ENCODE peak calls at places on chromosomes 16 and 17, in five cellular contexts. F is cardiac septum, N is aorta, S is BJ, E is T47D. U is an unnamed sample.

GRCh38 chr17:19678581-19679418 is 30.2 kb downstream of the ALDH3A2 start:
- DNase-seq in F (no peak), N (no peak), S (no peak), E (no peak), U (no peak)

GRCh38 chr17:50423553-50424159 is 2.4 kb upstream of the ACSF2 start:
- DNase-seq in F (no peak), N (no peak), S (peak; percentile 44), E (peak; percentile 76), U (peak; percentile 73)

GRCh38 chr17:79691931-79692330 is 38.8 kb upstream of the ENPP7 start:
- DNase-seq in F (no peak), N (no peak), S (no peak), E (no peak), U (no peak)

GRCh38 chr17:62910277-62910676 is 55.8 kb upstream of the TANC2 start:
- DNase-seq in F (no peak), N (no peak), S (no peak), E (no peak), U (no peak)

GRCh38 chr17:27256225-27257030 is 37.5 kb upstream of the WSB1 start:
- DNase-seq in F (no peak), N (no peak), S (peak; percentile 64), E (peak; percentile 87), U (no peak)

GRCh38 chr17:67068999-67069398 is 24.6 kb downstream of the CACNG1 start:
- DNase-seq in F (no peak), N (no peak), S (no peak), E (peak; percentile 41), U (no peak)

GRCh38 chr16:70582280-70582978 is 58.8 kb downstream of the SF3B3 start:
- DNase-seq in F (no peak), N (no peak), S (no peak), E (no peak), U (no peak)

GRCh38 chr17:79832211-79833109 is 6.8 kb downstream of the CBX4 start:
- DNase-seq in F (no peak), N (peak; percentile 79), S (no peak), E (peak; percentile 58), U (no peak)

GRCh38 chr17:75661531-75661930 is 5.4 kb downstream of the RECQL5 start:
- DNase-seq in F (no peak), N (peak; percentile 14), S (no peak), E (no peak), U (no peak)

GRCh38 chr16:77916111-77916510 is 106.2 kb upstream of the CLEC3A start:
- DNase-seq in F (no peak), N (no peak), S (no peak), E (no peak), U (no peak)

GRCh38 chr16:4003166-4003565 is 113.1 kb downstream of the ADCY9 start:
- DNase-seq in F (no peak), N (no peak), S (no peak), E (no peak), U (no peak)

GRCh38 chr17:82065638-82066303 is at the start of gene DUS1L:
- DNase-seq in F (peak; percentile 83), N (peak; percentile 91), S (no peak), E (peak; percentile 70), U (peak; percentile 72)